ENCODE peak calls at places on chromosomes 12 and 14, in ten cellular contexts. O is stimulated activated CD8-positive, alpha-beta memory T cell treated with anti-CD3 and anti-CD28 coated beads, Interleukin-7, amount 100 ng/mL, for 1 hour; U is activated CD4-positive, alpha-beta T cell treated with anti-CD3 and anti-CD28 coated beads for 48 hours; N is amygdala; I is cardiac muscle cell; R is LoVo; G is amniotic epithelial cell; B is lower leg skin; T is H9; X is COLO829. C is an unnamed sample.

GRCh38 chr14:105944632-105945610 is 418.5 kb downstream of the TMEM121 start:
- DNase-seq in O (peak; percentile 56), U (peak; percentile 91), N (no peak), I (no peak), R (peak; percentile 77), G (no peak), B (peak; percentile 33), T (no peak), X (peak; percentile 21), C (peak; percentile 72)

GRCh38 chr12:49301759-49302158 is 6.8 kb downstream of the PRPH start:
- DNase-seq in O (no peak), U (peak; percentile 65), N (no peak), I (no peak), R (no peak), G (peak; percentile 52), B (no peak), T (no peak), X (no peak), C (no peak)

GRCh38 chr14:52299692-52300278 is 14.3 kb upstream of the PTGER2 start:
- DNase-seq in O (no peak), U (no peak), N (no peak), I (peak; percentile 41), R (peak; percentile 45), G (peak; percentile 78), B (no peak), T (no peak), X (peak; percentile 50), C (no peak)

GRCh38 chr14:56216631-56217379 is 98.6 kb downstream of the PELI2 start:
- DNase-seq in O (no peak), U (peak; percentile 16), N (peak; percentile 24), I (peak; percentile 62), R (no peak), G (peak; percentile 20), B (peak; percentile 58), T (no peak), X (no peak), C (peak; percentile 42)

GRCh38 chr14:61178226-61179060 is 102.7 kb downstream of the TMEM30B start:
- DNase-seq in O (no peak), U (peak; percentile 83), N (no peak), I (no peak), R (peak; percentile 78), G (peak; percentile 90), B (no peak), T (no peak), X (peak; percentile 88), C (no peak)

GRCh38 chr12:115374480-115375187 is 690.7 kb upstream of the TBX3 start:
- DNase-seq in O (no peak), U (no peak), N (no peak), I (no peak), R (no peak), G (no peak), B (no peak), T (no peak), X (peak; percentile 20), C (no peak)

GRCh38 chr12:89737000-89737399 is 28.4 kb upstream of the ATP2B1 start:
- DNase-seq in O (no peak), U (no peak), N (no peak), I (no peak), R (no peak), G (no peak), B (no peak), T (no peak), X (no peak), C (no peak)

GRCh38 chr14:50971122-50971781 is 27.0 kb upstream of the PYGL start:
- DNase-seq in O (no peak), U (no peak), N (no peak), I (no peak), R (no peak), G (no peak), B (no peak), T (no peak), X (no peak), C (no peak)

GRCh38 chr14:90091393-90091792 is 29.6 kb downstream of the KCNK13 start:
- DNase-seq in O (no peak), U (no peak), N (no peak), I (no peak), R (no peak), G (no peak), B (no peak), T (no peak), X (no peak), C (no peak)

GRCh38 chr12:109736552-109737108 is 23.0 kb downstream of the FAM222A start:
- DNase-seq in O (no peak), U (peak; percentile 40), N (no peak), I (peak; percentile 91), R (no peak), G (peak; percentile 53), B (no peak), T (peak; percentile 92), X (peak; percentile 30), C (peak; percentile 57)

GRCh38 chr12:94089891-94090290 is 58.5 kb upstream of the PLXNC1 start:
- DNase-seq in O (no peak), U (no peak), N (no peak), I (no peak), R (no peak), G (peak; percentile 98), B (no peak), T (no peak), X (no peak), C (no peak)

GRCh38 chr14:22849212-22849819 is 12.9 kb downstream of the MMP14 start:
- DNase-seq in O (no peak), U (no peak), N (no peak), I (no peak), R (no peak), G (no peak), B (peak; percentile 82), T (no peak), X (no peak), C (no peak)

GRCh38 chr14:72544615-72545387 is 349.1 kb downstream of the DPF3 start:
- DNase-seq in O (no peak), U (no peak), N (no peak), I (no peak), R (no peak), G (no peak), B (no peak), T (peak; percentile 86), X (no peak), C (no peak)

GRCh38 chr12:31523306-31523705 is 67.6 kb downstream of the DENND5B start:
- DNase-seq in O (no peak), U (no peak), N (no peak), I (no peak), R (no peak), G (no peak), B (no peak), T (no peak), X (no peak), C (no peak)

GRCh38 chr12:53505086-53505485 is 2.2 kb downstream of the NPFF start:
- DNase-seq in O (no peak), U (no peak), N (no peak), I (no peak), R (no peak), G (peak; percentile 48), B (no peak), T (no peak), X (no peak), C (peak; percentile 14)

GRCh38 chr12:131609762-131610161 is 101.1 kb upstream of the SFSWAP start:
- DNase-seq in O (no peak), U (no peak), N (no peak), I (no peak), R (no peak), G (no peak), B (no peak), T (no peak), X (no peak), C (no peak)

GRCh38 chr14:91143862-91144261 is 30.0 kb downstream of the DGLUCY start:
- DNase-seq in O (no peak), U (no peak), N (no peak), I (no peak), R (no peak), G (no peak), B (no peak), T (no peak), X (no peak), C (peak; percentile 51)

GRCh38 chr14:30108975-30109700 is 181.5 kb upstream of the PRKD1 start:
- DNase-seq in O (no peak), U (no peak), N (no peak), I (no peak), R (no peak), G (peak; percentile 75), B (no peak), T (no peak), X (no peak), C (no peak)